ENCODE peak calls at places on chromosome 17, in ten cellular contexts. I is kidney tubule cell, Z is Ammon's horn, J is fibroblast of mammary gland, K is heart right ventricle, G is foreskin fibroblast, U is lower lobe of right lung, X is iris pigment epithelial cell, A is nephron progenitor cell, E is NCI-H1417. L is an unnamed sample.

GRCh38 chr17:1997587-1998425 is 27.3 kb downstream of the RTN4RL1 start:
- DNase-seq in I (peak; percentile 57), Z (no peak), J (no peak), K (no peak), G (peak; percentile 36), U (peak; percentile 70), X (no peak), A (peak; percentile 59), E (peak; percentile 25), L (no peak)

GRCh38 chr17:36482611-36483504 is 3.6 kb upstream of the ZNHIT3 start:
- DNase-seq in I (peak; percentile 77), Z (peak; percentile 81), J (peak; percentile 74), K (peak; percentile 81), G (peak; percentile 93), U (peak; percentile 88), X (peak; percentile 78), A (peak; percentile 94), E (peak; percentile 86), L (no peak)

GRCh38 chr17:207775-208174 is 26.3 kb upstream of the DOC2B start:
- DNase-seq in I (no peak), Z (no peak), J (no peak), K (no peak), G (no peak), U (no peak), X (no peak), A (no peak), E (no peak), L (no peak)

GRCh38 chr17:64001763-64002529 is 3.8 kb downstream of the PRR29 start:
- DNase-seq in I (no peak), Z (no peak), J (peak; percentile 75), K (peak; percentile 70), G (peak; percentile 47), U (peak; percentile 79), X (peak; percentile 36), A (no peak), E (no peak), L (no peak)

GRCh38 chr17:82231562-82232321 is 2.9 kb downstream of the SLC16A3 start:
- DNase-seq in I (peak; percentile 86), Z (peak; percentile 73), J (peak; percentile 82), K (peak; percentile 76), G (peak; percentile 81), U (peak; percentile 94), X (peak; percentile 72), A (peak; percentile 61), E (peak; percentile 40), L (no peak)

GRCh38 chr17:16925461-16926060 is 46.4 kb downstream of the TNFRSF13B start:
- DNase-seq in I (no peak), Z (no peak), J (no peak), K (no peak), G (no peak), U (peak; percentile 25), X (no peak), A (no peak), E (no peak), L (no peak)

GRCh38 chr17:76791053-76791980 is 53.4 kb downstream of the MFSD11 start:
- DNase-seq in I (peak; percentile 14), Z (peak; percentile 22), J (peak; percentile 54), K (no peak), G (peak; percentile 69), U (no peak), X (peak; percentile 73), A (no peak), E (no peak), L (no peak)

GRCh38 chr17:82273327-82274133 is at the start of gene CSNK1D:
- DNase-seq in I (peak; percentile 86), Z (peak; percentile 92), J (peak; percentile 76), K (peak; percentile 92), G (peak; percentile 94), U (peak; percentile 94), X (peak; percentile 80), A (peak; percentile 97), E (peak; percentile 95), L (no peak)

GRCh38 chr17:49390548-49391324 is 23.9 kb downstream of the PHB1 start:
- DNase-seq in I (peak; percentile 66), Z (peak; percentile 82), J (no peak), K (no peak), G (no peak), U (peak; percentile 57), X (peak; percentile 17), A (peak; percentile 8), E (no peak), L (no peak)

GRCh38 chr17:47745037-47745380 is 12.0 kb downstream of the TBX21 start:
- DNase-seq in I (no peak), Z (no peak), J (no peak), K (no peak), G (no peak), U (no peak), X (no peak), A (no peak), E (no peak), L (no peak)

GRCh38 chr17:44219126-44219635 is 294 bp downstream of the UBTF start:
- DNase-seq in I (peak; percentile 78), Z (peak; percentile 25), J (peak; percentile 63), K (peak; percentile 68), G (peak; percentile 88), U (peak; percentile 81), X (peak; percentile 71), A (peak; percentile 78), E (peak; percentile 85), L (no peak)

GRCh38 chr17:61097786-61098185 is 301.9 kb upstream of the TBX2 start:
- DNase-seq in I (no peak), Z (no peak), J (no peak), K (no peak), G (no peak), U (no peak), X (no peak), A (no peak), E (no peak), L (no peak)

GRCh38 chr17:38898812-38899348 is 26.5 kb upstream of the LASP1NB start:
- DNase-seq in I (peak; percentile 76), Z (no peak), J (peak; percentile 53), K (no peak), G (no peak), U (peak; percentile 70), X (peak; percentile 56), A (no peak), E (no peak), L (no peak)

GRCh38 chr17:36928450-36929125 is 8.7 kb upstream of the LHX1 start:
- DNase-seq in I (no peak), Z (no peak), J (no peak), K (no peak), G (no peak), U (no peak), X (no peak), A (no peak), E (no peak), L (no peak)

GRCh38 chr17:73600103-73600871 is 44.0 kb downstream of the SDK2 start:
- DNase-seq in I (no peak), Z (no peak), J (peak; percentile 44), K (no peak), G (peak; percentile 41), U (no peak), X (no peak), A (no peak), E (no peak), L (no peak)

GRCh38 chr17:14197582-14197981 is 39.1 kb downstream of the CDRT15 start:
- DNase-seq in I (no peak), Z (peak; percentile 26), J (no peak), K (no peak), G (no peak), U (no peak), X (no peak), A (no peak), E (no peak), L (no peak)